ENCODE peak calls at places on chromosomes 13 and 19, in eight cellular contexts. Z is pancreas, D is IMR-90, R is endothelial cell of umbilical vein, B is K562, O is NT2/D1, W is cardiac muscle cell, I is thoracic aorta. Q is an unnamed sample.
A peak's percentile ranks its signal among the peaks of the same experiment; 100 is the strongest.

GRCh38 chr19:49637865-49638350 is 2.0 kb downstream of the RRAS start:
- DNase-seq in O (no peak), I (peak; percentile 55), B (peak; percentile 77), R (peak; percentile 67), Z (peak; percentile 63), W (peak; percentile 23), D (peak; percentile 62), Q (peak; percentile 96)

GRCh38 chr19:6766357-6767080 is 716 bp downstream of the SH2D3A start:
- DNase-seq in D (no peak), B (no peak), W (no peak), Z (no peak), R (no peak), O (no peak), I (no peak), Q (no peak)

GRCh38 chr13:74661851-74662250 is 527.6 kb upstream of the KLF12 start:
- DNase-seq in B (no peak), W (no peak), Z (no peak), I (no peak), R (no peak), O (no peak), D (no peak), Q (peak; percentile 74)

GRCh38 chr19:8569066-8569761 is 8.0 kb downstream of the MYO1F start:
- DNase-seq in R (no peak), W (no peak), B (peak; percentile 80), O (no peak), Z (no peak), D (peak; percentile 96), I (no peak), Q (peak; percentile 81)

GRCh38 chr13:29503041-29503837 is 92.2 kb downstream of the SLC7A1 start:
- DNase-seq in D (peak; percentile 27), R (peak; percentile 13), Z (no peak), I (no peak), W (no peak), B (peak; percentile 41), O (no peak), Q (peak; percentile 34)

GRCh38 chr19:17448190-17448967 is at the start of gene TMEM221:
- DNase-seq in I (no peak), W (peak; percentile 71), D (no peak), O (no peak), R (no peak), B (peak; percentile 91), Z (peak; percentile 35), Q (peak; percentile 78)

GRCh38 chr19:36573948-36574726 is 1.0 kb upstream of the ZNF529 start:
- DNase-seq in Z (no peak), I (no peak), D (peak; percentile 35), W (peak; percentile 0), B (peak; percentile 15), O (no peak), R (peak; percentile 49), Q (peak; percentile 57)

GRCh38 chr19:37699057-37699456 is 20.5 kb downstream of the ZNF607 start:
- DNase-seq in R (no peak), B (no peak), W (no peak), I (no peak), Z (no peak), O (no peak), D (peak; percentile 8), Q (no peak)

GRCh38 chr19:54995561-54995960 is 29.4 kb downstream of the NLRP2 start:
- DNase-seq in Z (no peak), B (no peak), W (no peak), D (no peak), O (no peak), R (no peak), I (no peak), Q (no peak)

GRCh38 chr19:7288977-7289376 is 5.2 kb downstream of the INSR start:
- DNase-seq in I (no peak), W (peak; percentile 10), D (no peak), R (no peak), B (no peak), O (no peak), Z (no peak), Q (no peak)

GRCh38 chr13:44191504-44192171 is 182.0 kb upstream of the SERP2 start:
- DNase-seq in I (no peak), B (peak; percentile 40), D (peak; percentile 70), R (peak; percentile 71), Z (peak; percentile 42), W (peak; percentile 38), O (peak; percentile 25), Q (peak; percentile 92)

GRCh38 chr19:3664879-3665642 is 35.2 kb downstream of the PIP5K1C start:
- DNase-seq in R (no peak), B (no peak), W (no peak), O (no peak), D (no peak), I (no peak), Z (no peak), Q (no peak)

GRCh38 chr19:18605546-18606280 is 886 bp downstream of the CRLF1 start:
- DNase-seq in Z (no peak), B (peak; percentile 54), I (no peak), R (no peak), W (no peak), O (no peak), D (no peak), Q (no peak)

GRCh38 chr19:18603958-18604819 is 2.4 kb downstream of the CRLF1 start:
- DNase-seq in I (no peak), D (no peak), Z (no peak), B (no peak), O (no peak), R (no peak), W (no peak), Q (no peak)

GRCh38 chr19:18606281-18607221 is at the start of gene CRLF1:
- DNase-seq in O (no peak), I (no peak), W (no peak), B (peak; percentile 74), D (no peak), Z (no peak), R (no peak), Q (peak; percentile 36)

GRCh38 chr19:18604820-18605159 is 1.8 kb downstream of the CRLF1 start:
- DNase-seq in W (no peak), O (no peak), B (no peak), Z (no peak), D (no peak), I (no peak), R (no peak), Q (no peak)

DNA sequence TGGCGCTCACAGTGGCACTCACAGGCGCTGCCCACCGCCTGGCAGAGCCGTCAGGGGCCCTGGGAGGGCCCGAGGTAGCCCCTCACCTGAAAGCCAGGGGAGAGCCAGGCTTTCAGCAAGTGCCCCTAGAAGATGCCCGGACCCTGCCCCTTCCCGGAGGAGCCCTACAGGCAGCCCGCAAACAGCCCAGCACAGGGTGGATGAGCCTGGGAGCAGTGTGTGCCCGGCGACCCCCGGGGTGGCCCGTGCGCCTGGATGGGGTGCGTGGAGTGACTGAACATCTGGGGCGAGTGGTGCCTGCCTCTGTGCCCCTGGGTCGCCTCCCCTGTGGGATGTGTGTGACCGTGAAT is 1.4 kb downstream of the CRLF1 start:
- DNase-seq in W (no peak), I (no peak), R (no peak), O (no peak), D (no peak), B (no peak), Z (no peak), Q (no peak)
- H3K27me3 ChIP-seq in W (peaks cover 87% of the 10 kb centered on the region), I (peaks cover 34% of the 10 kb centered on the region), R (peaks cover 56% of the 10 kb centered on the region), O (peaks cover 83% of the 10 kb centered on the region), D (peaks cover 66% of the 10 kb centered on the region), B (peaks cover 53% of the 10 kb centered on the region), Z (no peaks in the 10 kb centered on the region), Q (no peaks in the 10 kb centered on the region)

GRCh38 chr13:50417597-50417996 is 402.4 kb downstream of the KCNRG start:
- DNase-seq in D (no peak), B (peak; percentile 13), R (no peak), I (no peak), Z (no peak), W (no peak), O (no peak), Q (no peak)

GRCh38 chr13:50419466-50419865 is 404.2 kb downstream of the KCNRG start:
- DNase-seq in R (peak; percentile 41), Z (no peak), W (peak; percentile 38), O (no peak), B (no peak), I (no peak), D (peak; percentile 17), Q (no peak)

GRCh38 chr13:50420720-50421456 is 405.6 kb downstream of the KCNRG start:
- DNase-seq in B (no peak), I (no peak), D (no peak), R (no peak), W (no peak), Z (no peak), O (no peak), Q (no peak)

GRCh38 chr13:50421457-50422130 is 406.4 kb downstream of the KCNRG start:
- DNase-seq in I (no peak), W (no peak), O (no peak), D (peak; percentile 38), Z (no peak), R (peak; percentile 91), B (no peak), Q (no peak)

GRCh38 chr13:50419896-50420295 is 404.7 kb downstream of the KCNRG start:
- DNase-seq in Z (no peak), O (no peak), W (no peak), R (no peak), B (no peak), I (no peak), D (no peak), Q (no peak)
- H3K4me1 ChIP-seq in Z (no peaks in the 10 kb centered on the region), O (no peaks in the 10 kb centered on the region), W (peaks cover 22% of the 10 kb centered on the region), R (peaks cover 19% of the 10 kb centered on the region), B (no peaks in the 10 kb centered on the region), I (peaks cover 34% of the 10 kb centered on the region), D (peaks cover 9% of the 10 kb centered on the region), Q (peaks cover 23% of the 10 kb centered on the region)

DNA sequence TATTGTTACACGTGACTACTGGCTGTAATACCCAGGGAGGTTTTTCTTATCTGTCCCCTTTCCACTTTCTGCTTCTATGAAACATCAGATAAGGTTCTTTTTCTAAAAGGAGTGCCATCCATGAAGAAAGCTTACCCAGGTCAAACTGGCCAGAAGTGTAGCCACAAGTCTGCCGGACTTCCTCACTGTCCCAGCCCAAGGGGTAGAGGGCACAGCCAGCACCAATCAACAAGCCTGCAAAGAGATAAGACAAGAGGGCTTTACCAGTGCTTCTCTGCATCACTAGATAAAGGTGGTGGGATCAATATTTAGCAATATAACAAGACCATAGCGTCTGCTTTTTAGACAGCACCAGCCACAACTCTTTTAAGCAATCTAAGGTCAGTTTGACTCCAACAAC is 224.7 kb downstream of the LHFPL6 start:
- DNase-seq in Z (no peak), W (no peak), O (no peak), D (no peak), I (no peak), R (no peak), B (no peak), Q (no peak)
- H3K27me3 ChIP-seq in Z (no peaks in the 10 kb centered on the region), W (peaks cover 30% of the 10 kb centered on the region), O (no peaks in the 10 kb centered on the region), D (no peaks in the 10 kb centered on the region), I (no peaks in the 10 kb centered on the region), R (no peaks in the 10 kb centered on the region), B (no peaks in the 10 kb centered on the region), Q (no peaks in the 10 kb centered on the region)

DNA sequence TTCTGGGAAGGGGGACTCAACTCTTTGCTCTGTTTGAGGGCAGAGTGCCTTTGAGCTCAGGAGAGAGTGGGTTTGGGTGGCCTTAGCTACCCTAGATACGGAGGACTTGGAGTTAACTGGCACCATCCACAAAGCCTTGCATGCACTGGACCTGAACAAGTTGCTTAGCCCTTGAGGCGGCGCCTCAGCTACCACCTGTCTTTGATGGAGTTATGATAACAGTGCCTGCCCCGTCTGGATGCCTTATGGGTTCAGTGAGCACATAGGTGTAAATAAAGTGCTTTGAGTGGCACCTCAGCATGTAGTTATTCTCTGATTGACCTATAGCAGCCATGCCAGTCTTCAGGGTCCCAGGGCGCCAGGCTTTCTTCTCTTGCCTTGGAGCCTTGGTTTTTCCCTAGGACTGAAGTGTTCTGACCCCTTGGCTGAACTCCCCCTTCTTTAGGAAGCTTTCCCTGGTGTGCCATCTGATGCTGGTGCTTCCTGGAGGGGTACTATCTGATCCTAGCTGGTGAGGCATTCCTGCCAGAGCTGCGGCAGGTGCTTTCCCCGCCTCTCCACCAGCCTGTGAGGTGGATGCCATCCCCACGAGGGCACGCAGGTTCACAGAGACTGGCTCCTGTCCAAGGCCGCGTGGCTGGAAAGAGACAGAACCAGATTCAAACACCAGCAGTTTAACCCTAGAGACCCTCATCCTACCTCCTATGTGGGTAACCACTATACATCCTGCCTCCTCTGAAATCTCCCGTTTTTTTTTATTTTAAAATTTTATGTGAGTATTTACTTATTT is 5.8 kb downstream of the BCKDHA start:
- DNase-seq in D (no peak), I (no peak), W (no peak), Z (no peak), B (no peak), R (no peak), O (no peak), Q (no peak)
- H3K4me1 ChIP-seq in D (peaks cover 4% of the 10 kb centered on the region), I (peaks cover 8% of the 10 kb centered on the region), W (peaks cover 5% of the 10 kb centered on the region), Z (no peaks in the 10 kb centered on the region), B (peaks cover 4% of the 10 kb centered on the region), R (peaks cover 46% of the 10 kb centered on the region), O (peaks cover 13% of the 10 kb centered on the region), Q (peaks cover 9% of the 10 kb centered on the region)